ENCODE peak calls at places on chromosomes 13 and 19, in four cellular contexts. One of them, this sample, is unnamed.

GRCh38 chr19:4597278-4597974 is 37.9 kb upstream of the SEMA6B start:
- DNase-seq in activated B cell treated with CpG ODN at 0.5 μM for 24 hours: no peak
- DNase-seq in BJ: no peak
- DNase-seq in right lobe of liver: no peak
- DNase-seq in this sample: no peak

GRCh38 chr13:80010286-80010831 is 330.6 kb downstream of the SPRY2 start:
- DNase-seq in right lobe of liver: no peak
- DNase-seq in activated B cell treated with CpG ODN at 0.5 μM for 24 hours: no peak
- DNase-seq in BJ: no peak
- DNase-seq in this sample: no peak

GRCh38 chr19:15398501-15399233 is 19.1 kb upstream of the AKAP8 start:
- DNase-seq in activated B cell treated with CpG ODN at 0.5 μM for 24 hours: no peak
- DNase-seq in BJ: no peak
- DNase-seq in right lobe of liver: peak
- DNase-seq in this sample: no peak

GRCh38 chr19:19410553-19411550 is 5.4 kb downstream of the GATAD2A start:
- DNase-seq in right lobe of liver: no peak
- DNase-seq in activated B cell treated with CpG ODN at 0.5 μM for 24 hours: no peak
- DNase-seq in BJ: no peak
- DNase-seq in this sample: no peak

GRCh38 chr19:55095260-55096060 is 19.8 kb downstream of the EPS8L1 start:
- DNase-seq in BJ: no peak
- DNase-seq in right lobe of liver: peak
- DNase-seq in activated B cell treated with CpG ODN at 0.5 μM for 24 hours: no peak
- DNase-seq in this sample: no peak

GRCh38 chr19:17752865-17753639 is 1.8 kb downstream of the FCHO1 start:
- DNase-seq in activated B cell treated with CpG ODN at 0.5 μM for 24 hours: no peak
- DNase-seq in BJ: no peak
- DNase-seq in right lobe of liver: no peak
- DNase-seq in this sample: no peak

GRCh38 chr19:54179921-54180452 is 7.0 kb upstream of the TMC4 start:
- DNase-seq in BJ: no peak
- DNase-seq in right lobe of liver: no peak
- DNase-seq in activated B cell treated with CpG ODN at 0.5 μM for 24 hours: no peak
- DNase-seq in this sample: peak

GRCh38 chr19:33804021-33804799 is 7.5 kb downstream of the KCTD15 start:
- DNase-seq in BJ: no peak
- DNase-seq in activated B cell treated with CpG ODN at 0.5 μM for 24 hours: no peak
- DNase-seq in right lobe of liver: peak
- DNase-seq in this sample: no peak

GRCh38 chr13:27371932-27372331 is 52.5 kb upstream of the GTF3A start:
- DNase-seq in activated B cell treated with CpG ODN at 0.5 μM for 24 hours: no peak
- DNase-seq in BJ: no peak
- DNase-seq in right lobe of liver: no peak
- DNase-seq in this sample: no peak

GRCh38 chr19:57830071-57830602 is at the start of gene ZNF587B:
- DNase-seq in BJ: no peak
- DNase-seq in right lobe of liver: peak
- DNase-seq in activated B cell treated with CpG ODN at 0.5 μM for 24 hours: no peak
- DNase-seq in this sample: peak

GRCh38 chr19:55210120-55210493 is 806 bp upstream of the PTPRH start:
- DNase-seq in right lobe of liver: no peak
- DNase-seq in activated B cell treated with CpG ODN at 0.5 μM for 24 hours: no peak
- DNase-seq in BJ: peak
- DNase-seq in this sample: no peak

GRCh38 chr19:6947745-6948144 is 60.4 kb downstream of the ADGRE1 start:
- DNase-seq in right lobe of liver: no peak
- DNase-seq in BJ: no peak
- DNase-seq in activated B cell treated with CpG ODN at 0.5 μM for 24 hours: no peak
- DNase-seq in this sample: no peak

GRCh38 chr19:1206733-1207301 is 1.2 kb downstream of the STK11 start:
- DNase-seq in BJ: no peak
- DNase-seq in activated B cell treated with CpG ODN at 0.5 μM for 24 hours: peak
- DNase-seq in right lobe of liver: no peak
- DNase-seq in this sample: no peak

GRCh38 chr13:95300625-95301134 is 571 bp downstream of the ABCC4 start:
- DNase-seq in right lobe of liver: peak
- DNase-seq in BJ: no peak
- DNase-seq in activated B cell treated with CpG ODN at 0.5 μM for 24 hours: peak
- DNase-seq in this sample: peak

GRCh38 chr19:3062165-3063105 is at the start of gene TLE5:
- DNase-seq in BJ: no peak
- DNase-seq in right lobe of liver: peak
- DNase-seq in activated B cell treated with CpG ODN at 0.5 μM for 24 hours: peak
- DNase-seq in this sample: no peak

GRCh38 chr19:39325778-39326680 is 5.4 kb upstream of the LRFN1 start:
- DNase-seq in right lobe of liver: no peak
- DNase-seq in BJ: no peak
- DNase-seq in activated B cell treated with CpG ODN at 0.5 μM for 24 hours: no peak
- DNase-seq in this sample: no peak

GRCh38 chr19:11169896-11170678 is 14.5 kb upstream of the SPC24 start:
- DNase-seq in activated B cell treated with CpG ODN at 0.5 μM for 24 hours: no peak
- DNase-seq in BJ: no peak
- DNase-seq in right lobe of liver: no peak
- DNase-seq in this sample: no peak

GRCh38 chr13:48783181-48783630 is 129.5 kb downstream of the CYSLTR2 start:
- DNase-seq in activated B cell treated with CpG ODN at 0.5 μM for 24 hours: no peak
- DNase-seq in right lobe of liver: peak
- DNase-seq in BJ: peak
- DNase-seq in this sample: no peak

GRCh38 chr13:30186644-30187431 is 120.5 kb downstream of the KATNAL1 start:
- DNase-seq in activated B cell treated with CpG ODN at 0.5 μM for 24 hours: no peak
- DNase-seq in right lobe of liver: no peak
- DNase-seq in BJ: no peak
- DNase-seq in this sample: no peak

GRCh38 chr13:96771501-96772367 is 222.5 kb downstream of the OXGR1 start:
- DNase-seq in right lobe of liver: no peak
- DNase-seq in BJ: no peak
- DNase-seq in activated B cell treated with CpG ODN at 0.5 μM for 24 hours: no peak
- DNase-seq in this sample: no peak

DNA sequence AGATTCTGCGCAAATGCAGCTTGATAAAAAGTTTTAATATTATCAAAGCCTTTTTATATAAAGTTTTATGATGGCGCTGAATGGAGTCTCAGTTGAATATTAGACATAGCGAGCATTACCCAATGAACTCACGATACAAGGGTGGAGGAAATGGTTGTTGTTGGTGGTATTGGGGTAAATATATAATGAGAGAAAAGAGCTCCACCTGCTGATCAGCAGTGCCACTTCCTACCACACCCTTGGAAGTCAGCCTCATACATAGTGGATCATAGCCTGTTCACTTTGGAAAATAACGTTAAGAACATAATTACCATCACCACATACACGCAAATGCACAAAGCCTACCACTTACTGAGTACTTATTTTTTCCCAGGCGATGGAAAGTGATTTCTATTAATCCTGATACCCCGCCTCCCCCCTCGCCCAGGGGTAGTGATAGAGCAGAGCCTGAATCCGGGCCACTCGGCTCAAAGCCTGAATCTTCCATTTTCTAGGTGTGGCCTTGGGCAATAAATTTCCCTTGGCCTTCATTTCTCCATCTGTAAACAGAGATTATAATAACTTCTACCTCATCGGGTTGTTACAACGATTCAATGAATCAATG is 358.3 kb downstream of the KLF5 start:
- DNase-seq in BJ: no peak
- DNase-seq in activated B cell treated with CpG ODN at 0.5 μM for 24 hours: no peak
- DNase-seq in right lobe of liver: no peak
- DNase-seq in this sample: no peak
- TF ChIP-seq CTCF in BJ: peak
- TF ChIP-seq CTCF in activated B cell treated with CpG ODN at 0.5 μM for 24 hours: no peak
- TF ChIP-seq CTCF in right lobe of liver: peak
- TF ChIP-seq CTCF in this sample: no peak

GRCh38 chr19:31591258-31591657 is 242.0 kb upstream of the TSHZ3 start:
- DNase-seq in BJ: no peak
- DNase-seq in activated B cell treated with CpG ODN at 0.5 μM for 24 hours: no peak
- DNase-seq in right lobe of liver: no peak
- DNase-seq in this sample: no peak
- TF ChIP-seq CTCF in BJ: no peak
- TF ChIP-seq CTCF in activated B cell treated with CpG ODN at 0.5 μM for 24 hours: no peak
- TF ChIP-seq CTCF in right lobe of liver: no peak
- TF ChIP-seq CTCF in this sample: no peak

DNA sequence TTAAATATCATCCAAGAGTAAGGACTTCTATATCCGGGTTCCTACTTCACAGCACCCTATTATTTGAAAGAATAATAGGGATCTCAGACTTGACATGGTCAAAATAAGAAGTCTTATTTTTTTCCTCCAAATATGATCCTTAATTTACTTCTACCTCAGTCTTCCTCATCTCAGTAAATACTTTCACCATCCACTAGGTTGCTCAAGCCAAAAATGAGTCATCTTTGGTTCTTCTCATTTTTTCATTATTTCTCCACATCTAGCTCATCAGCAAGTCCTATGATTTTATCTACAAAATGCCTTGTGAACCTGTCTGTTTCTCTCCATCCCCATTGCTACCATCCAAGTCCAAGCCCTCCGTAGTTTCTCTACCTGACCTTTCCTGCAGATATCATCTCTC is 121.9 kb upstream of the GJB6 start:
- DNase-seq in activated B cell treated with CpG ODN at 0.5 μM for 24 hours: no peak
- DNase-seq in right lobe of liver: no peak
- DNase-seq in BJ: no peak
- DNase-seq in this sample: no peak
- TF ChIP-seq CTCF in activated B cell treated with CpG ODN at 0.5 μM for 24 hours: no peak
- TF ChIP-seq CTCF in right lobe of liver: no peak
- TF ChIP-seq CTCF in BJ: peak
- TF ChIP-seq CTCF in this sample: no peak

GRCh38 chr13:36134632-36135031 is 3.5 kb upstream of the DCLK1 start:
- DNase-seq in activated B cell treated with CpG ODN at 0.5 μM for 24 hours: no peak
- DNase-seq in right lobe of liver: no peak
- DNase-seq in BJ: no peak
- DNase-seq in this sample: no peak

GRCh38 chr13:36131931-36132297 is 732 bp upstream of the DCLK1 start:
- DNase-seq in BJ: no peak
- DNase-seq in right lobe of liver: no peak
- DNase-seq in activated B cell treated with CpG ODN at 0.5 μM for 24 hours: no peak
- DNase-seq in this sample: no peak

GRCh38 chr13:36131215-36131930 is at the start of gene DCLK1:
- DNase-seq in right lobe of liver: no peak
- DNase-seq in BJ: no peak
- DNase-seq in activated B cell treated with CpG ODN at 0.5 μM for 24 hours: no peak
- DNase-seq in this sample: peak

GRCh38 chr13:36135876-36136275 is 4.7 kb upstream of the DCLK1 start:
- DNase-seq in BJ: no peak
- DNase-seq in right lobe of liver: no peak
- DNase-seq in activated B cell treated with CpG ODN at 0.5 μM for 24 hours: no peak
- DNase-seq in this sample: no peak

DNA sequence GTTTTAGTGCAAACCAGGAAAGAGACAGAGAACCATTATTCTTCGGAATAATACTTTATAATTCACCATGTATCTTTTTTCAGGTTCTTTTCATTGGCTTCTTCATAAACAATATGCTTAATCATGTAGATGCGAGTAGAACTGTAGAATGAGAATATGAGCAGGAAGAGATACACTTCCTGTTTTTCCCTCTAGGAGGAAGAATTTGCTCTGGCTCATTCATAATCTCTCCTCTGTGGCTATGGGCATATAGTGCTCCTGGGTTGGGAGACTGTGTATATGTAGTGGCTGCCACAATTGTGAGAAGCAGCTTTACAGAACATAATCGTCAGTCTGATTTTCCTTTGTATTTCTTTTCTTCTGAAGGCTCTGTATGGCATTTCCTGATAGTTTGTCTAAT is 2.8 kb upstream of the DCLK1 start:
- DNase-seq in activated B cell treated with CpG ODN at 0.5 μM for 24 hours: no peak
- DNase-seq in right lobe of liver: no peak
- DNase-seq in BJ: no peak
- DNase-seq in this sample: no peak
- TF ChIP-seq CTCF in activated B cell treated with CpG ODN at 0.5 μM for 24 hours: no peak
- TF ChIP-seq CTCF in right lobe of liver: no peak
- TF ChIP-seq CTCF in BJ: no peak
- TF ChIP-seq CTCF in this sample: peak

This sample was measured in type B pancreatic cell.